ENCODE peak calls at places on chromosome X, in eight cellular contexts. Y is tibial nerve, M is HCT116, Z is GM06990, G is AG04450, U is GM23338, R is IMR-90, E is Caco-2. H is an unnamed sample.
A peak's percentile ranks its signal among the peaks of the same experiment; 100 is the strongest.

GRCh38 chrX:1582686-1583437 is 8.5 kb upstream of the AKAP17A start:
- DNase-seq in Y (no peak), M (peak; percentile 55), Z (no peak), G (no peak), U (peak; percentile 26), R (no peak), E (no peak), H (no peak)

GRCh38 chrX:70445876-70446275 is 1.2 kb downstream of the DLG3 start:
- DNase-seq in Y (no peak), M (no peak), Z (no peak), G (no peak), U (no peak), R (no peak), E (no peak), H (no peak)

GRCh38 chrX:124098089-124098488 is 136.6 kb downstream of the STAG2 start:
- DNase-seq in Y (no peak), M (no peak), Z (no peak), G (peak; percentile 4), U (peak; percentile 27), R (peak; percentile 51), E (peak; percentile 7), H (no peak)

GRCh38 chrX:4550018-4550417 is 836.6 kb upstream of the PRKX start:
- DNase-seq in Y (no peak), M (no peak), Z (no peak), G (no peak), U (peak; percentile 40), R (no peak), E (peak; percentile 4), H (no peak)

GRCh38 chrX:69137911-69138310 is 27.3 kb downstream of the PJA1 start:
- DNase-seq in Y (no peak), M (no peak), Z (no peak), G (no peak), U (no peak), R (no peak), E (no peak), H (no peak)

GRCh38 chrX:53223955-53224859 is 800 bp downstream of the KDM5C start:
- DNase-seq in Y (no peak), M (peak; percentile 28), Z (no peak), G (peak; percentile 10), U (peak; percentile 24), R (peak; percentile 85), E (no peak), H (peak; percentile 48)

GRCh38 chrX:45860450-45860849 is 659.8 kb upstream of the DIPK2B start:
- DNase-seq in Y (no peak), M (no peak), Z (no peak), G (no peak), U (peak; percentile 25), R (no peak), E (no peak), H (no peak)

GRCh38 chrX:132810964-132811712 is 147.3 kb downstream of the HS6ST2 start:
- DNase-seq in Y (no peak), M (no peak), Z (no peak), G (no peak), U (no peak), R (no peak), E (no peak), H (no peak)

GRCh38 chrX:32126997-32127396 is 1055.2 kb upstream of the FTHL17 start:
- DNase-seq in Y (no peak), M (no peak), Z (no peak), G (no peak), U (no peak), R (no peak), E (no peak), H (no peak)

GRCh38 chrX:37454537-37455285 is 105.5 kb downstream of the PRRG1 start:
- DNase-seq in Y (no peak), M (peak; percentile 73), Z (no peak), G (no peak), U (peak; percentile 25), R (peak; percentile 29), E (no peak), H (peak; percentile 35)

GRCh38 chrX:50459615-50460014 is 11.0 kb downstream of the DGKK start:
- DNase-seq in Y (no peak), M (no peak), Z (no peak), G (no peak), U (no peak), R (no peak), E (no peak), H (no peak)

GRCh38 chrX:3046253-3046909 is 5.1 kb downstream of the ARSF start:
- DNase-seq in Y (no peak), M (no peak), Z (no peak), G (no peak), U (no peak), R (no peak), E (no peak), H (no peak)

GRCh38 chrX:130179579-130180215 is 7.9 kb downstream of the RAB33A start:
- DNase-seq in Y (no peak), M (no peak), Z (no peak), G (no peak), U (no peak), R (peak; percentile 38), E (no peak), H (no peak)

GRCh38 chrX:122004127-122004526 is 956.7 kb downstream of the GLUD2 start:
- DNase-seq in Y (no peak), M (no peak), Z (no peak), G (no peak), U (no peak), R (no peak), E (no peak), H (no peak)

GRCh38 chrX:150664290-150664689 is 28.9 kb upstream of the MTMR1 start:
- DNase-seq in Y (no peak), M (no peak), Z (no peak), G (no peak), U (no peak), R (no peak), E (no peak), H (no peak)

GRCh38 chrX:55163171-55163570 is 57.0 kb upstream of the PAGE5 start:
- DNase-seq in Y (no peak), M (no peak), Z (no peak), G (no peak), U (no peak), R (no peak), E (no peak), H (no peak)

GRCh38 chrX:55161581-55161980 is 58.6 kb upstream of the PAGE5 start:
- DNase-seq in Y (no peak), M (no peak), Z (no peak), G (no peak), U (peak; percentile 11), R (no peak), E (peak; percentile 5), H (no peak)

GRCh38 chrX:55159556-55159955 is 60.6 kb upstream of the PAGE5 start:
- DNase-seq in Y (no peak), M (no peak), Z (no peak), G (no peak), U (no peak), R (no peak), E (no peak), H (no peak)

DNA sequence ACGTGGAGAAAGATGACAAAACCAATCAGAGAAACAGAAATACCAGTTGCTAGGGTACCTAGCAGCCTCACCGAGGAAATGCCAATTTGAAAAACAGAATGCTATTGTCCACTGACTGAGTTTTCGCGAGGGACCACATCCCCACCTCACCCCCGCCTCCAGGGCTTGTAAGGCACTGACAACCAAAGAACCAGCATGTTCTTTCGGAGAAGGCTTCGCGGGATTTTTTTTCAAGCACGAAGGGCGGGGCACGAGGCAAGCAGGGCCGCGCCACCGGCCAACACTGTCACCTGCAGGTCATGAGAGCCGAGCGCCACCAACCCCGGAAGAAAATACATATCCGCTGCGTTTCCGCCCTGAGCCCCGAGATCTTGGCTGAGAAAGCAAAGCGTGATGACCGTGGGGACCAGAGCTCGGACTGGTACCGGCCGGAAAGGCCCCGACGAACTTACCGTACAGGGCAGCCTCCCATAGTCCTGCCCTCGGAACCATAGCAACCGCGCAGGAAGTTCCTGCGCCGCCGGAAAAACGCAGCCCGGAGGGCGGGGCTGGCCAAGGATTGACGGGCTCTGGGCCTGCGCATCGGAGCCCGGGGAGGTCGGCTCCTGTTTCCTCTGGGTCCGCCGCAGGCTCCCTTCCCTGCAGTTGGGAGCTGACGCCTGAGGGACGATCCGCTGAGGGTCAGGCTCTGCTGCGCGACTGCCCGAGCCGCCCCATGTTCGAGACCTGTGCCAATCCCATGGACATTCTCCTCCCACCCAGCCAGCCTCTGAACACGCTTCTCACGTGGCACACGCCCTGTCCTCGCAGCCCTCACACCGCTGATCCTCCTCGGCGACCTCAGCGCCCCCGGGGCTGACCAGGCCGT is 59.2 kb upstream of the PAGE5 start:
- DNase-seq in Y (peak; percentile 86), M (peak; percentile 68), Z (peak; percentile 89), G (peak; percentile 59), U (peak; percentile 86), R (peak; percentile 84), E (peak; percentile 87), H (peak; percentile 69)
- TF ChIP-seq CTCF in Y (peak; percentile 45), M (no peak), Z (peak; percentile 66), G (peak; percentile 13), U (peak; percentile 56), R (peak; percentile 32), E (peak; percentile 79), H (peak; percentile 54)

GRCh38 chrX:147894332-147894870 is 17.3 kb upstream of the FMR1 start:
- DNase-seq in Y (no peak), M (no peak), Z (no peak), G (no peak), U (no peak), R (no peak), E (no peak), H (no peak)

GRCh38 chrX:147884958-147885357 is 26.8 kb upstream of the FMR1 start:
- DNase-seq in Y (no peak), M (no peak), Z (no peak), G (no peak), U (no peak), R (no peak), E (no peak), H (no peak)

GRCh38 chrX:147891886-147892285 is 19.8 kb upstream of the FMR1 start:
- DNase-seq in Y (no peak), M (no peak), Z (no peak), G (no peak), U (no peak), R (peak; percentile 2), E (no peak), H (no peak)

GRCh38 chrX:147890766-147891165 is 21.0 kb upstream of the FMR1 start:
- DNase-seq in Y (no peak), M (no peak), Z (no peak), G (no peak), U (no peak), R (no peak), E (no peak), H (no peak)
- H3K27me3 ChIP-seq in Y (no peaks in the 10 kb centered on the region), M (no peaks in the 10 kb centered on the region), Z (no peaks in the 10 kb centered on the region), G (no peaks in the 10 kb centered on the region), U (no peaks in the 10 kb centered on the region), R (no peaks in the 10 kb centered on the region), E (no peaks in the 10 kb centered on the region), H (no peaks in the 10 kb centered on the region)

GRCh38 chrX:153870791-153871360 is 15.1 kb downstream of the L1CAM start:
- DNase-seq in Y (no peak), M (no peak), Z (no peak), G (no peak), U (no peak), R (no peak), E (no peak), H (no peak)
- TF ChIP-seq CTCF in Y (no peak), M (no peak), Z (peak; percentile 15), G (no peak), U (no peak), R (no peak), E (no peak), H (no peak)

GRCh38 chrX:103941201-103941975 is 21.0 kb upstream of the TMSB15B start:
- DNase-seq in Y (no peak), M (no peak), Z (no peak), G (no peak), U (peak; percentile 48), R (peak; percentile 32), E (peak; percentile 19), H (no peak)
- H3K27me3 ChIP-seq in Y (peaks cover 46% of the 10 kb centered on the region), M (no peaks in the 10 kb centered on the region), Z (no peaks in the 10 kb centered on the region), G (no peaks in the 10 kb centered on the region), U (no peaks in the 10 kb centered on the region), R (no peaks in the 10 kb centered on the region), E (no peaks in the 10 kb centered on the region), H (no peaks in the 10 kb centered on the region)

GRCh38 chrX:81876437-81876836 is 674.5 kb downstream of the SH3BGRL start:
- DNase-seq in Y (no peak), M (no peak), Z (no peak), G (no peak), U (no peak), R (no peak), E (no peak), H (no peak)
- TF ChIP-seq CTCF in Y (no peak), M (no peak), Z (no peak), G (no peak), U (no peak), R (no peak), E (no peak), H (no peak)

H was measured in kidney epithelial cell.